ENCODE peak calls at places on chromosomes 11 and 22, in five cellular contexts. One of them, this sample, is unnamed.

GRCh38 chr11:61129608-61130523 is 27.6 kb downstream of the CD5 start:
- DNase-seq in upper lobe of left lung: peak; percentile 90
- DNase-seq in Peyer's patch: peak; percentile 95
- DNase-seq in adrenal gland: peak; percentile 97
- DNase-seq in A549: peak; percentile 99
- DNase-seq in this sample: peak; percentile 80

GRCh38 chr11:223026-223789 is 12.9 kb downstream of the SIRT3 start:
- DNase-seq in adrenal gland: peak; percentile 31
- DNase-seq in upper lobe of left lung: no peak
- DNase-seq in Peyer's patch: no peak
- DNase-seq in A549: no peak
- DNase-seq in this sample: peak; percentile 61

GRCh38 chr11:74989269-74989655 is 529 bp downstream of the NEU3 start:
- DNase-seq in Peyer's patch: no peak
- DNase-seq in adrenal gland: no peak
- DNase-seq in upper lobe of left lung: no peak
- DNase-seq in A549: peak; percentile 10
- DNase-seq in this sample: no peak

GRCh38 chr22:37162221-37163095 is 12.7 kb upstream of the IL2RB start:
- DNase-seq in Peyer's patch: no peak
- DNase-seq in upper lobe of left lung: no peak
- DNase-seq in A549: no peak
- DNase-seq in adrenal gland: no peak
- DNase-seq in this sample: no peak

GRCh38 chr11:116698080-116698479 is 74.7 kb downstream of the BUD13 start:
- DNase-seq in adrenal gland: peak; percentile 11
- DNase-seq in A549: no peak
- DNase-seq in Peyer's patch: no peak
- DNase-seq in upper lobe of left lung: no peak
- DNase-seq in this sample: no peak

GRCh38 chr22:39731881-39732555 is 161.5 kb downstream of the CACNA1I start:
- DNase-seq in A549: no peak
- DNase-seq in adrenal gland: no peak
- DNase-seq in Peyer's patch: no peak
- DNase-seq in upper lobe of left lung: no peak
- DNase-seq in this sample: no peak

GRCh38 chr22:17379939-17380710 is 10.9 kb downstream of the CECR2 start:
- DNase-seq in Peyer's patch: no peak
- DNase-seq in A549: no peak
- DNase-seq in adrenal gland: no peak
- DNase-seq in upper lobe of left lung: no peak
- DNase-seq in this sample: no peak

GRCh38 chr11:133753150-133753549 is 92.2 kb downstream of the SPATA19 start:
- DNase-seq in A549: no peak
- DNase-seq in upper lobe of left lung: no peak
- DNase-seq in adrenal gland: no peak
- DNase-seq in Peyer's patch: no peak
- DNase-seq in this sample: no peak

GRCh38 chr11:88315981-88316441 is 21.5 kb downstream of the CTSC start:
- DNase-seq in upper lobe of left lung: no peak
- DNase-seq in A549: no peak
- DNase-seq in Peyer's patch: no peak
- DNase-seq in adrenal gland: no peak
- DNase-seq in this sample: no peak

GRCh38 chr11:69479591-69480271 is 1.7 kb upstream of the LINC01488 start:
- DNase-seq in A549: peak; percentile 82
- DNase-seq in upper lobe of left lung: no peak
- DNase-seq in Peyer's patch: peak; percentile 91
- DNase-seq in adrenal gland: no peak
- DNase-seq in this sample: peak; percentile 40

GRCh38 chr22:49973018-49973965 is 12.7 kb downstream of the PIM3 start:
- DNase-seq in upper lobe of left lung: no peak
- DNase-seq in A549: no peak
- DNase-seq in Peyer's patch: no peak
- DNase-seq in adrenal gland: peak; percentile 41
- DNase-seq in this sample: peak; percentile 9

GRCh38 chr22:17113600-17113999 is 7.6 kb downstream of the TMEM121B start:
- DNase-seq in A549: no peak
- DNase-seq in Peyer's patch: peak; percentile 34
- DNase-seq in upper lobe of left lung: no peak
- DNase-seq in adrenal gland: no peak
- DNase-seq in this sample: no peak

GRCh38 chr11:126793596-126793995 is 207.0 kb downstream of the KIRREL3 start:
- DNase-seq in upper lobe of left lung: no peak
- DNase-seq in A549: no peak
- DNase-seq in adrenal gland: no peak
- DNase-seq in Peyer's patch: no peak
- DNase-seq in this sample: no peak

GRCh38 chr11:60111793-60112192 is 23.3 kb downstream of the MS4A2 start:
- DNase-seq in upper lobe of left lung: no peak
- DNase-seq in Peyer's patch: no peak
- DNase-seq in adrenal gland: no peak
- DNase-seq in A549: no peak
- DNase-seq in this sample: no peak

GRCh38 chr22:29663230-29663826 is 56.5 kb upstream of the CABP7 start:
- DNase-seq in Peyer's patch: no peak
- DNase-seq in A549: no peak
- DNase-seq in adrenal gland: no peak
- DNase-seq in upper lobe of left lung: no peak
- DNase-seq in this sample: peak; percentile 13

GRCh38 chr11:9566561-9567063 is 6.9 kb upstream of the WEE1 start:
- DNase-seq in upper lobe of left lung: no peak
- DNase-seq in Peyer's patch: no peak
- DNase-seq in adrenal gland: no peak
- DNase-seq in A549: no peak
- DNase-seq in this sample: no peak

GRCh38 chr11:19345519-19345847 is 104.7 kb upstream of the E2F8 start:
- DNase-seq in adrenal gland: no peak
- DNase-seq in upper lobe of left lung: peak; percentile 88
- DNase-seq in A549: no peak
- DNase-seq in Peyer's patch: no peak
- DNase-seq in this sample: no peak

GRCh38 chr22:37552560-37553163 is 7.6 kb upstream of the CDC42EP1 start:
- DNase-seq in upper lobe of left lung: no peak
- DNase-seq in A549: no peak
- DNase-seq in adrenal gland: peak; percentile 73
- DNase-seq in Peyer's patch: no peak
- DNase-seq in this sample: no peak

GRCh38 chr11:115677190-115677589 is 173.0 kb upstream of the CADM1 start:
- DNase-seq in Peyer's patch: no peak
- DNase-seq in adrenal gland: no peak
- DNase-seq in A549: no peak
- DNase-seq in upper lobe of left lung: no peak
- DNase-seq in this sample: no peak

GRCh38 chr11:101034076-101034475 is 95.5 kb downstream of the PGR start:
- DNase-seq in upper lobe of left lung: no peak
- DNase-seq in A549: no peak
- DNase-seq in Peyer's patch: no peak
- DNase-seq in adrenal gland: peak; percentile 84
- DNase-seq in this sample: no peak

GRCh38 chr11:130816941-130817607 is 99.2 kb downstream of the SNX19 start:
- DNase-seq in upper lobe of left lung: no peak
- DNase-seq in adrenal gland: no peak
- DNase-seq in Peyer's patch: no peak
- DNase-seq in A549: no peak
- DNase-seq in this sample: no peak
- TF ChIP-seq POLR2A in upper lobe of left lung: no peak
- TF ChIP-seq POLR2A in adrenal gland: no peak
- TF ChIP-seq POLR2A in Peyer's patch: no peak
- TF ChIP-seq POLR2A in A549: no peak
- TF ChIP-seq POLR2A in this sample: no peak

GRCh38 chr22:46035742-46036557 is 59.0 kb upstream of the WNT7B start:
- DNase-seq in adrenal gland: peak; percentile 100
- DNase-seq in upper lobe of left lung: peak; percentile 100
- DNase-seq in Peyer's patch: peak; percentile 100
- DNase-seq in A549: peak; percentile 87
- DNase-seq in this sample: peak; percentile 100
- TF ChIP-seq POLR2A in adrenal gland: peak; percentile 94
- TF ChIP-seq POLR2A in upper lobe of left lung: peak; percentile 95
- TF ChIP-seq POLR2A in Peyer's patch: peak; percentile 96
- TF ChIP-seq POLR2A in A549: peak; percentile 68
- TF ChIP-seq POLR2A in this sample: no peak

GRCh38 chr22:35850831-35851230 is 133.2 kb downstream of the APOL5 start:
- DNase-seq in upper lobe of left lung: no peak
- DNase-seq in A549: no peak
- DNase-seq in adrenal gland: no peak
- DNase-seq in Peyer's patch: no peak
- DNase-seq in this sample: no peak
- TF ChIP-seq POLR2A in upper lobe of left lung: no peak
- TF ChIP-seq POLR2A in A549: no peak
- TF ChIP-seq POLR2A in adrenal gland: no peak
- TF ChIP-seq POLR2A in Peyer's patch: no peak
- TF ChIP-seq POLR2A in this sample: no peak

DNA sequence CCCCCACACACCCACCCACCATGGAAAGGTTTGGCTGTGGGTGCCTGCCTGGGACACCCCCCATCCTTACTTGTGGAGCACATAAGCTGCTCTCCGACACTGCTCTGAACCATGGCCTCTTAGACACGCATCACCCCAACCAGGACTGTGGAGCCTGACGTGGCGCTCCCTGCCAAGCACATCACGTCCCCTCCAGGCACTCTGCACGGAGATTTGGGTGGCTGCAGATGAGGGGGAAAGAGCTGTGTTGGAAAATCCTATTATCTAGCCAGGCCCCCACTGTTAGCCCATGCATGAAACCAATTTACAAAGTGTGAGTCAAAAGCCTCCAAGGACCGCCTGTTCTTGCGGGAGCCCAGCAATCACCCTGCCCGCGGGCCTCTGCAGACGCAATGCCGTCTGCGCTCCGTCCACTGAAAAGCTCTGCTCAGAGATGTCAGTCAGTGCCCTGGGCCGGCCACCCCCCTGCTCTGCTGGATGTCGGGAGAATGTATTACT is 163.4 kb upstream of the NECTIN1 start:
- DNase-seq in adrenal gland: peak; percentile 65
- DNase-seq in A549: no peak
- DNase-seq in upper lobe of left lung: peak; percentile 56
- DNase-seq in Peyer's patch: peak; percentile 30
- DNase-seq in this sample: no peak
- TF ChIP-seq POLR2A in adrenal gland: no peak
- TF ChIP-seq POLR2A in A549: no peak
- TF ChIP-seq POLR2A in upper lobe of left lung: no peak
- TF ChIP-seq POLR2A in Peyer's patch: no peak
- TF ChIP-seq POLR2A in this sample: no peak

GRCh38 chr11:122746050-122746478 is 90.5 kb downstream of the UBASH3B start:
- DNase-seq in A549: no peak
- DNase-seq in upper lobe of left lung: no peak
- DNase-seq in Peyer's patch: no peak
- DNase-seq in adrenal gland: no peak
- DNase-seq in this sample: no peak
- TF ChIP-seq POLR2A in A549: no peak
- TF ChIP-seq POLR2A in upper lobe of left lung: no peak
- TF ChIP-seq POLR2A in Peyer's patch: no peak
- TF ChIP-seq POLR2A in adrenal gland: no peak
- TF ChIP-seq POLR2A in this sample: no peak

DNA sequence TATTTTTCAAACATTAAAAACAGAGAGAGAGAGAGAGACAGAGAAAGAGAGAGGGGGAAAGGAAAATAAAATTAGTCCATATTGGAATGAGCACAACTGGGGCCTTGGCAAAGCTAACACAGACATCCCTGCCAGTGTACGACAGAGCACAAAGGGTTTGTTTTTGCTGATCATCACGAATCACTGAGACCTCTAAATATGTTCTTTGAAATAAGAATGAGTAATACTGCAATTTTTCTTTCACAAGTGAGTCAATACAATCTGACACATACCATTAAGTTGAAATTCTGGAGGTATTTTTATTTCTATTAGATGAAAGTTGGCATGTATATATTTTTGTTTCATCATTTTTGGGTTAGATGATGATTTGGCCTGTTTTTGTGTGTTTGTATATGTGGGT is 27.0 kb upstream of the LRRC4C start:
- DNase-seq in upper lobe of left lung: no peak
- DNase-seq in A549: no peak
- DNase-seq in Peyer's patch: no peak
- DNase-seq in adrenal gland: no peak
- DNase-seq in this sample: no peak
- TF ChIP-seq POLR2A in upper lobe of left lung: no peak
- TF ChIP-seq POLR2A in A549: no peak
- TF ChIP-seq POLR2A in Peyer's patch: no peak
- TF ChIP-seq POLR2A in adrenal gland: no peak
- TF ChIP-seq POLR2A in this sample: no peak

DNA sequence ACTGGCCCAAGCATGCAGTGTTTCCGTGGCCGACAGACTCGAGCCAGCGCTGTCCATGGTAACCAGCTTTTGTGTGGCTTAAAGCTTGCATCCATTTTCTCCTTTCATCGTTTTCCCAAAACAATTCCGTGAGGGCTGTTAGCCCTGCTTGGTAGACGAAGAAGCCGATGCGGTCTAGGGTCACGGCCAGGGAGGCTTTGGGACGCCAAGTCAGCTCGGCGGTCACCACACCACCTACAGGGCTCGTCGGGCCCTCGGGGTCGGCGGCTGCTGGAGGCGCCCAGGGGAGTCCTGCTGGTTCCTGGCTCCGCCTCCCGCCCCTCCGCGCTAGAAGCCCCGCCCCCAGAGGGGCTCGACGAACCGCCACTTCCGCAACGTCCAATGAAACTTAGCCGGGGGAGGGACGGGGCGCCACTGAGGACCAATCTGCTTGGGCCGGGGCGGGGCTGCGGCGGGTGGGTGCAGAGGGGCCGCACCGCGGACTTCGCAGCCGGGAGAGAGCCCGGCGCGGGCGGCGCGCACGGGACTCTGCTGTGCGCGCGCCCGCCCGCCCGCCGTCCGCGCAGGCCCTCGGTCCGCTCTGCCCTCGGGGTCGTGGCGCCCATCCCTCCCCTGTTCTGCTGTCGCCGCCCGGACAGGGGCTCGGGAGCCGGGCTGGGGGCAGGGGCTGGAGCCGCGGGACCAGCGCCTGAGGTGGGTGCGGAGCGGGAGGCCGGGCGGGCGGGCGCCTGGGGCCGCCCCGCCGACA is at the start of gene TIGD3:
- DNase-seq in Peyer's patch: peak; percentile 98
- DNase-seq in A549: peak; percentile 99
- DNase-seq in adrenal gland: peak; percentile 99
- DNase-seq in upper lobe of left lung: peak; percentile 99
- DNase-seq in this sample: peak; percentile 96
- TF ChIP-seq POLR2A in Peyer's patch: peak; percentile 64
- TF ChIP-seq POLR2A in A549: peak; percentile 65
- TF ChIP-seq POLR2A in adrenal gland: peak; percentile 74
- TF ChIP-seq POLR2A in upper lobe of left lung: no peak
- TF ChIP-seq POLR2A in this sample: no peak

This sample was measured in lower leg skin.